ENCODE peak calls at places on chromosomes 12 and 14, in seven cellular contexts. I, Y, Q, K, Z, D and C are unnamed samples.

GRCh38 chr12:101828463-101829196 is 2.1 kb downstream of the GNPTAB start:
- DNase-seq in Y (no peak), D (no peak), Z (no peak), I (no peak), K (no peak), Q (peak; percentile 82), C (no peak)

GRCh38 chr14:67170706-67171105 is 18.5 kb upstream of the GARIN2 start:
- DNase-seq in K (no peak), Z (no peak), D (no peak), Y (no peak), Q (no peak), I (no peak), C (no peak)

GRCh38 chr14:75170797-75171196 is 5.6 kb downstream of the TMED10 start:
- DNase-seq in Z (no peak), K (no peak), Y (no peak), Q (no peak), I (no peak), D (no peak), C (no peak)

GRCh38 chr14:100076133-100076532 is 10.9 kb downstream of the EVL start:
- DNase-seq in Q (no peak), Z (no peak), K (no peak), Y (no peak), I (no peak), D (no peak), C (peak; percentile 51)

GRCh38 chr12:124371366-124371765 is 76.5 kb downstream of the RFLNA start:
- DNase-seq in Y (no peak), Z (no peak), K (no peak), D (no peak), Q (no peak), I (no peak), C (no peak)

GRCh38 chr12:124259168-124260066 is 35.5 kb upstream of the RFLNA start:
- DNase-seq in Z (no peak), D (no peak), K (no peak), Y (no peak), I (no peak), Q (no peak), C (no peak)

GRCh38 chr14:101233861-101234587 is 327.3 kb upstream of the DIO3 start:
- DNase-seq in Y (no peak), K (no peak), Z (no peak), Q (no peak), D (no peak), I (no peak), C (no peak)

GRCh38 chr12:131604146-131604844 is 106.6 kb upstream of the SFSWAP start:
- DNase-seq in Y (no peak), Q (no peak), D (peak; percentile 27), Z (no peak), I (no peak), K (no peak), C (peak; percentile 32)

GRCh38 chr12:12718853-12719252 is 1.7 kb downstream of the CDKN1B start:
- DNase-seq in K (peak; percentile 41), Z (no peak), D (peak; percentile 22), Y (no peak), Q (peak; percentile 42), I (no peak), C (no peak)

GRCh38 chr12:116919247-116919671 is 8.5 kb downstream of the FBXW8 start:
- DNase-seq in K (no peak), D (no peak), I (no peak), Y (no peak), Q (no peak), Z (no peak), C (no peak)

GRCh38 chr14:21711360-21711961 is 37.8 kb upstream of the OR4E1 start:
- DNase-seq in D (no peak), Q (peak; percentile 36), Z (no peak), I (peak; percentile 4), Y (peak; percentile 37), K (peak; percentile 52), C (peak; percentile 15)